ENCODE peak calls at places on chromosome 11, in nine cellular contexts. R is midbrain, E is fibroblast of the conjunctiva, G is COR-L47, O is mesenteric fat pad, J is SHP77, X is neuronal stem cell, Y is head of caudate nucleus, B is hippocampal formation. I is an unnamed sample.

GRCh38 chr11:58905716-58906547 is 33.4 kb upstream of the GLYATL1 start:
- DNase-seq in Y (peak; percentile 86), X (peak; percentile 86), J (no peak), E (peak; percentile 68), O (no peak), G (peak; percentile 89), B (peak; percentile 74), R (peak; percentile 86), I (peak; percentile 90)

GRCh38 chr11:72069787-72070251 is 10.5 kb downstream of the NUMA1 start:
- DNase-seq in G (no peak), O (peak; percentile 92), J (no peak), Y (peak; percentile 61), B (peak; percentile 36), X (no peak), R (peak; percentile 34), E (peak; percentile 82), I (peak; percentile 90)

GRCh38 chr11:116605543-116605942 is 167.2 kb downstream of the BUD13 start:
- DNase-seq in R (no peak), Y (no peak), O (no peak), G (peak; percentile 50), X (peak; percentile 82), B (no peak), J (no peak), E (no peak), I (no peak)

GRCh38 chr11:6315811-6316425 is 4.4 kb downstream of the CAVIN3 start:
- DNase-seq in E (peak; percentile 51), Y (peak; percentile 58), G (peak; percentile 30), J (peak; percentile 8), B (peak; percentile 3), O (no peak), X (peak; percentile 64), R (peak; percentile 27), I (peak; percentile 62)

GRCh38 chr11:95918720-95919119 is 5.2 kb downstream of the MTMR2 start:
- DNase-seq in G (no peak), B (no peak), Y (no peak), E (no peak), X (no peak), J (no peak), R (no peak), O (no peak), I (no peak)

GRCh38 chr11:131906963-131907362 is 536.5 kb downstream of the NTM start:
- DNase-seq in X (no peak), J (no peak), O (no peak), E (no peak), B (peak; percentile 49), Y (no peak), R (peak; percentile 67), G (no peak), I (no peak)

GRCh38 chr11:70471254-70471653 is 72.9 kb downstream of the CTTN start:
- DNase-seq in X (peak; percentile 32), G (no peak), R (no peak), Y (no peak), B (no peak), J (peak; percentile 32), E (no peak), O (no peak), I (no peak)

GRCh38 chr11:110373061-110373702 is 56.6 kb upstream of the FDX1 start:
- DNase-seq in R (no peak), E (no peak), J (no peak), B (no peak), Y (no peak), X (no peak), O (no peak), G (no peak), I (peak; percentile 66)

GRCh38 chr11:2771758-2772466 is 72.1 kb upstream of the KCNQ1OT1 start:
- DNase-seq in J (no peak), O (peak; percentile 82), B (no peak), G (no peak), Y (peak; percentile 24), X (no peak), R (no peak), E (no peak), I (no peak)

GRCh38 chr11:31118566-31118965 is 251.0 kb downstream of the DCDC1 start:
- DNase-seq in X (no peak), G (no peak), R (no peak), Y (no peak), J (no peak), B (no peak), E (no peak), O (no peak), I (no peak)

GRCh38 chr11:28621648-28622215 is 513.5 kb downstream of the METTL15 start:
- DNase-seq in Y (no peak), E (no peak), G (no peak), X (no peak), O (no peak), R (no peak), J (peak; percentile 2), B (peak; percentile 25), I (peak; percentile 47)

GRCh38 chr11:35045219-35045819 is 93.7 kb upstream of the CD44 start:
- DNase-seq in O (no peak), X (no peak), J (no peak), B (no peak), E (no peak), R (no peak), G (no peak), Y (no peak), I (no peak)

GRCh38 chr11:10483584-10483983 is 28.5 kb downstream of the AMPD3 start:
- DNase-seq in O (no peak), G (no peak), E (no peak), Y (peak; percentile 32), J (no peak), R (no peak), X (no peak), B (no peak), I (no peak)

GRCh38 chr11:86748296-86748695 is 52.0 kb upstream of the PRSS23 start:
- DNase-seq in Y (no peak), B (no peak), X (no peak), E (no peak), J (no peak), G (no peak), O (no peak), R (no peak), I (peak; percentile 99)

GRCh38 chr11:12090061-12090572 is 20.3 kb upstream of the MICAL2 start:
- DNase-seq in X (no peak), R (no peak), Y (no peak), B (no peak), O (no peak), G (no peak), E (no peak), J (no peak), I (peak; percentile 76)

GRCh38 chr11:25515576-25515975 is 816.4 kb upstream of the ANO3 start:
- DNase-seq in G (no peak), J (no peak), X (no peak), B (no peak), Y (no peak), O (no peak), E (no peak), R (no peak), I (no peak)

GRCh38 chr11:121873770-121874169 is 242.2 kb downstream of the BLID start:
- DNase-seq in B (no peak), E (no peak), G (no peak), R (no peak), J (no peak), Y (peak; percentile 50), X (no peak), O (no peak), I (no peak)

GRCh38 chr11:8258771-8259170 is 4.9 kb downstream of the LMO1 start:
- DNase-seq in Y (no peak), J (no peak), O (peak; percentile 75), G (no peak), R (no peak), B (no peak), E (no peak), X (no peak), I (peak; percentile 40)

GRCh38 chr11:122069946-122070345 is 46.1 kb downstream of the BLID start:
- DNase-seq in R (peak; percentile 72), B (peak; percentile 72), Y (peak; percentile 85), X (peak; percentile 83), O (no peak), J (peak; percentile 20), G (peak; percentile 23), E (peak; percentile 91), I (peak; percentile 91)

I was measured in AG10803.